ENCODE peak calls at places on chromosomes 4 and X, in six cellular contexts. One of them, this sample, is unnamed. For H3K9me3, the result is how much of the 10 kb centered on the place peaks cover.

GRCh38 chrX:265502-265901 is 15.7 kb upstream of the PLCXD1 start:
- DNase-seq in CD4-positive, alpha-beta memory T cell: no peak
- DNase-seq in HCT116: no peak
- DNase-seq in GM23248: no peak
- DNase-seq in mesenchymal stem cell: no peak
- DNase-seq in aorta: no peak
- DNase-seq in this sample: no peak

GRCh38 chr4:18422685-18423084 is 401.1 kb upstream of the LCORL start:
- DNase-seq in HCT116: no peak
- DNase-seq in aorta: no peak
- DNase-seq in mesenchymal stem cell: no peak
- DNase-seq in GM23248: no peak
- DNase-seq in CD4-positive, alpha-beta memory T cell: no peak
- DNase-seq in this sample: no peak

GRCh38 chrX:49155243-49155899 is 7.2 kb upstream of the MAGIX start:
- DNase-seq in CD4-positive, alpha-beta memory T cell: peak
- DNase-seq in aorta: peak
- DNase-seq in GM23248: peak
- DNase-seq in mesenchymal stem cell: peak
- DNase-seq in HCT116: peak
- DNase-seq in this sample: peak

GRCh38 chrX:113369056-113369455 is 528.4 kb upstream of the AMOT start:
- DNase-seq in CD4-positive, alpha-beta memory T cell: no peak
- DNase-seq in HCT116: no peak
- DNase-seq in GM23248: no peak
- DNase-seq in aorta: no peak
- DNase-seq in mesenchymal stem cell: no peak
- DNase-seq in this sample: no peak

GRCh38 chr4:93828830-93829530 is 427 bp downstream of the ATOH1 start:
- DNase-seq in mesenchymal stem cell: no peak
- DNase-seq in CD4-positive, alpha-beta memory T cell: no peak
- DNase-seq in HCT116: no peak
- DNase-seq in aorta: no peak
- DNase-seq in GM23248: peak
- DNase-seq in this sample: peak

GRCh38 chrX:45240334-45240733 is 39.7 kb upstream of the DIPK2B start:
- DNase-seq in aorta: no peak
- DNase-seq in GM23248: no peak
- DNase-seq in mesenchymal stem cell: no peak
- DNase-seq in CD4-positive, alpha-beta memory T cell: no peak
- DNase-seq in HCT116: no peak
- DNase-seq in this sample: no peak

GRCh38 chr4:142383354-142383753 is 462.7 kb downstream of the INPP4B start:
- DNase-seq in aorta: no peak
- DNase-seq in mesenchymal stem cell: no peak
- DNase-seq in GM23248: no peak
- DNase-seq in CD4-positive, alpha-beta memory T cell: no peak
- DNase-seq in HCT116: no peak
- DNase-seq in this sample: no peak

GRCh38 chr4:3387943-3388348 is 53.8 kb upstream of the HGFAC start:
- DNase-seq in mesenchymal stem cell: peak
- DNase-seq in HCT116: no peak
- DNase-seq in GM23248: peak
- DNase-seq in CD4-positive, alpha-beta memory T cell: no peak
- DNase-seq in aorta: peak
- DNase-seq in this sample: peak

GRCh38 chrX:48090123-48090522 is 18.7 kb upstream of the ZNF630 start:
- DNase-seq in aorta: no peak
- DNase-seq in HCT116: no peak
- DNase-seq in mesenchymal stem cell: no peak
- DNase-seq in CD4-positive, alpha-beta memory T cell: no peak
- DNase-seq in GM23248: no peak
- DNase-seq in this sample: no peak

GRCh38 chr4:13171292-13172057 is 312.7 kb downstream of the RAB28 start:
- DNase-seq in CD4-positive, alpha-beta memory T cell: no peak
- DNase-seq in mesenchymal stem cell: no peak
- DNase-seq in HCT116: no peak
- DNase-seq in aorta: no peak
- DNase-seq in GM23248: no peak
- DNase-seq in this sample: no peak

GRCh38 chrX:17414839-17415238 is 39.8 kb downstream of the NHS start:
- DNase-seq in GM23248: no peak
- DNase-seq in HCT116: no peak
- DNase-seq in CD4-positive, alpha-beta memory T cell: no peak
- DNase-seq in aorta: peak
- DNase-seq in mesenchymal stem cell: no peak
- DNase-seq in this sample: no peak

GRCh38 chr4:88843067-88843723 is 145.6 kb upstream of the NAP1L5 start:
- DNase-seq in GM23248: peak
- DNase-seq in HCT116: no peak
- DNase-seq in CD4-positive, alpha-beta memory T cell: no peak
- DNase-seq in mesenchymal stem cell: no peak
- DNase-seq in aorta: no peak
- DNase-seq in this sample: no peak

GRCh38 chrX:153381684-153382532 is 19.2 kb downstream of the PNMA6E start:
- DNase-seq in CD4-positive, alpha-beta memory T cell: no peak
- DNase-seq in GM23248: peak
- DNase-seq in HCT116: no peak
- DNase-seq in mesenchymal stem cell: peak
- DNase-seq in aorta: no peak
- DNase-seq in this sample: peak

GRCh38 chr4:26648260-26648659 is 64.4 kb downstream of the TBC1D19 start:
- DNase-seq in HCT116: no peak
- DNase-seq in GM23248: no peak
- DNase-seq in mesenchymal stem cell: no peak
- DNase-seq in aorta: no peak
- DNase-seq in CD4-positive, alpha-beta memory T cell: no peak
- DNase-seq in this sample: no peak

GRCh38 chr4:3523146-3523627 is 9.0 kb downstream of the LRPAP1 start:
- DNase-seq in HCT116: no peak
- DNase-seq in aorta: peak
- DNase-seq in GM23248: no peak
- DNase-seq in mesenchymal stem cell: no peak
- DNase-seq in CD4-positive, alpha-beta memory T cell: no peak
- DNase-seq in this sample: no peak

GRCh38 chr4:161332696-161333095 is 831.1 kb downstream of the FSTL5 start:
- DNase-seq in HCT116: no peak
- DNase-seq in aorta: no peak
- DNase-seq in mesenchymal stem cell: no peak
- DNase-seq in CD4-positive, alpha-beta memory T cell: no peak
- DNase-seq in GM23248: no peak
- DNase-seq in this sample: no peak

GRCh38 chrX:147069926-147070325 is 255.4 kb upstream of the CXorf51A start:
- DNase-seq in aorta: no peak
- DNase-seq in CD4-positive, alpha-beta memory T cell: no peak
- DNase-seq in mesenchymal stem cell: peak
- DNase-seq in GM23248: no peak
- DNase-seq in HCT116: no peak
- DNase-seq in this sample: no peak

GRCh38 chrX:28586291-28586690 is 955 bp upstream of the IL1RAPL1 start:
- DNase-seq in GM23248: no peak
- DNase-seq in mesenchymal stem cell: peak
- DNase-seq in aorta: no peak
- DNase-seq in HCT116: no peak
- DNase-seq in CD4-positive, alpha-beta memory T cell: no peak
- DNase-seq in this sample: no peak

GRCh38 chrX:10016516-10017132 is 49.5 kb downstream of the CLDN34 start:
- DNase-seq in GM23248: peak
- DNase-seq in HCT116: no peak
- DNase-seq in CD4-positive, alpha-beta memory T cell: no peak
- DNase-seq in mesenchymal stem cell: no peak
- DNase-seq in aorta: no peak
- DNase-seq in this sample: no peak

GRCh38 chr4:33722254-33722653 is 2522.1 kb downstream of the ARAP2 start:
- DNase-seq in HCT116: no peak
- DNase-seq in aorta: no peak
- DNase-seq in mesenchymal stem cell: peak
- DNase-seq in CD4-positive, alpha-beta memory T cell: no peak
- DNase-seq in GM23248: peak
- DNase-seq in this sample: no peak

GRCh38 chr4:38266616-38267015 is 306.4 kb downstream of the PTTG2 start:
- DNase-seq in HCT116: peak
- DNase-seq in mesenchymal stem cell: peak
- DNase-seq in CD4-positive, alpha-beta memory T cell: no peak
- DNase-seq in GM23248: peak
- DNase-seq in aorta: no peak
- DNase-seq in this sample: peak

GRCh38 chr4:8791609-8792008 is 80.0 kb downstream of the HMX1 start:
- DNase-seq in HCT116: no peak
- DNase-seq in CD4-positive, alpha-beta memory T cell: no peak
- DNase-seq in aorta: no peak
- DNase-seq in mesenchymal stem cell: no peak
- DNase-seq in GM23248: no peak
- DNase-seq in this sample: no peak

GRCh38 chrX:18702362-18703195 is 4.9 kb upstream of the PPEF1 start:
- DNase-seq in mesenchymal stem cell: peak
- DNase-seq in HCT116: no peak
- DNase-seq in CD4-positive, alpha-beta memory T cell: no peak
- DNase-seq in GM23248: peak
- DNase-seq in aorta: no peak
- DNase-seq in this sample: peak

GRCh38 chr4:63618883-63619573 is 790.2 kb downstream of the TECRL start:
- DNase-seq in mesenchymal stem cell: no peak
- DNase-seq in HCT116: no peak
- DNase-seq in GM23248: no peak
- DNase-seq in CD4-positive, alpha-beta memory T cell: no peak
- DNase-seq in aorta: no peak
- DNase-seq in this sample: no peak

GRCh38 chr4:88062311-88062710 is 54.9 kb downstream of the PKD2 start:
- DNase-seq in CD4-positive, alpha-beta memory T cell: no peak
- DNase-seq in GM23248: no peak
- DNase-seq in mesenchymal stem cell: no peak
- DNase-seq in aorta: no peak
- DNase-seq in HCT116: no peak
- DNase-seq in this sample: no peak

GRCh38 chr4:150297861-150298474 is 219.7 kb downstream of the DCLK2 start:
- DNase-seq in CD4-positive, alpha-beta memory T cell: peak
- DNase-seq in GM23248: peak
- DNase-seq in HCT116: peak
- DNase-seq in mesenchymal stem cell: peak
- DNase-seq in aorta: no peak
- DNase-seq in this sample: no peak

DNA sequence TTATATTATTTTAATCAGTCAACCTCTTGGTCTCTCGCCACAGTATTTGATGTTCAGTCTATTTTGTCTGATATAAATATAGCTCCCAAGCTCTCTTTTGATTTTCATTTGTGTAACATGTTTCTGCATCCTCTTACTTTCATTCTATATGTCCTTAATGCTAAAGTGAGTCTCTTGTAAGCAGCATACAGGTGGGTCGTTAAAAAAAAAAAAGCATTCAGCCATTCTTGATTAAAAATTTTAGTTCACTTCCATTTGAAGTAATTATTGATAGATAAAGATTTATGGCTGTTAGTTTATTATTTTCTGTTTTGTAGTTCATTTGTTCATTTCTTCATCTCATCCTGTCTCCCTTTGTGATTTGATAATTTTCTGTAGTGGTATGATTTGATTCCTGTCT is 229.1 kb downstream of the GUCY2F start:
- DNase-seq in aorta: no peak
- DNase-seq in CD4-positive, alpha-beta memory T cell: no peak
- DNase-seq in HCT116: no peak
- DNase-seq in GM23248: no peak
- DNase-seq in mesenchymal stem cell: no peak
- DNase-seq in this sample: no peak
- H3K9me3 ChIP-seq in aorta: under half
- H3K9me3 ChIP-seq in CD4-positive, alpha-beta memory T cell: under half
- H3K9me3 ChIP-seq in HCT116: under half
- H3K9me3 ChIP-seq in GM23248: under half
- H3K9me3 ChIP-seq in mesenchymal stem cell: under half
- H3K9me3 ChIP-seq in this sample: under half

DNA sequence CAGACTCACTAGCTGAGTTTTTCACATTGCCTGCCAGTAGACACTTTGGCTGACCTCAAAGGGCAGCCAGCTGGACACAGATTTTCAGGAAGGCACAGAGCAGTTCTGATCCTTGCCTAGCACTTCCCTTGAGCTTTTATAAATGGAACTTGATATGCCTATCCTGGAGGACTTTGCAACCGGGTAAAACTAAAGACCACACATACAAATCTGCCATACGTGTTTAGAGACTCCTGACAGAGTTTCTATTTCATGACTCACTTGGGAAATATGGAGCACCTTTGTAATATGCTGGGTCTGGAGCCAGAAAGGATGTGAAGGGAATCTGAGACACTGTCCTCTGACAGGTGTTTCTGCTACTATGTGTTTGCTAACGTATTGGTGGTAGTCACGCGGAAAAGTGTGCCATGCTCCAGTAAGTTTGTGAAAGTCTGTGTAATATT is 56.7 kb upstream of the RASSF6 start:
- DNase-seq in CD4-positive, alpha-beta memory T cell: no peak
- DNase-seq in mesenchymal stem cell: peak
- DNase-seq in HCT116: no peak
- DNase-seq in GM23248: peak
- DNase-seq in aorta: no peak
- DNase-seq in this sample: peak
- H3K4me3 ChIP-seq in CD4-positive, alpha-beta memory T cell: no peak
- H3K4me3 ChIP-seq in mesenchymal stem cell: no peak
- H3K4me3 ChIP-seq in HCT116: no peak
- H3K4me3 ChIP-seq in GM23248: no peak
- H3K4me3 ChIP-seq in aorta: no peak
- H3K4me3 ChIP-seq in this sample: no peak

GRCh38 chr4:175986-176385 is 51.7 kb downstream of the ZNF718 start:
- DNase-seq in mesenchymal stem cell: no peak
- DNase-seq in GM23248: no peak
- DNase-seq in CD4-positive, alpha-beta memory T cell: no peak
- DNase-seq in HCT116: no peak
- DNase-seq in aorta: no peak
- DNase-seq in this sample: peak
- H3K9me3 ChIP-seq in mesenchymal stem cell: half or more
- H3K9me3 ChIP-seq in GM23248: under half
- H3K9me3 ChIP-seq in CD4-positive, alpha-beta memory T cell: half or more
- H3K9me3 ChIP-seq in HCT116: under half
- H3K9me3 ChIP-seq in aorta: under half
- H3K9me3 ChIP-seq in this sample: under half

GRCh38 chrX:77447339-77448149 is at the start of gene FGF16:
- DNase-seq in aorta: peak
- DNase-seq in mesenchymal stem cell: no peak
- DNase-seq in GM23248: no peak
- DNase-seq in CD4-positive, alpha-beta memory T cell: no peak
- DNase-seq in HCT116: no peak
- DNase-seq in this sample: no peak
- H3K4me3 ChIP-seq in aorta: peak
- H3K4me3 ChIP-seq in mesenchymal stem cell: peak
- H3K4me3 ChIP-seq in GM23248: peak
- H3K4me3 ChIP-seq in CD4-positive, alpha-beta memory T cell: no peak
- H3K4me3 ChIP-seq in HCT116: no peak
- H3K4me3 ChIP-seq in this sample: no peak

GRCh38 chr4:14528921-14529320 is 473.4 kb upstream of the CPEB2 start:
- DNase-seq in aorta: no peak
- DNase-seq in mesenchymal stem cell: no peak
- DNase-seq in GM23248: no peak
- DNase-seq in HCT116: no peak
- DNase-seq in CD4-positive, alpha-beta memory T cell: no peak
- DNase-seq in this sample: no peak

GRCh38 chr4:14524236-14524635 is 478.0 kb upstream of the CPEB2 start:
- DNase-seq in aorta: no peak
- DNase-seq in CD4-positive, alpha-beta memory T cell: no peak
- DNase-seq in mesenchymal stem cell: no peak
- DNase-seq in HCT116: no peak
- DNase-seq in GM23248: no peak
- DNase-seq in this sample: no peak

GRCh38 chr4:14532436-14532835 is 469.8 kb upstream of the CPEB2 start:
- DNase-seq in HCT116: no peak
- DNase-seq in GM23248: no peak
- DNase-seq in mesenchymal stem cell: no peak
- DNase-seq in CD4-positive, alpha-beta memory T cell: no peak
- DNase-seq in aorta: no peak
- DNase-seq in this sample: no peak

GRCh38 chr4:14529653-14530052 is 472.6 kb upstream of the CPEB2 start:
- DNase-seq in HCT116: no peak
- DNase-seq in aorta: no peak
- DNase-seq in mesenchymal stem cell: peak
- DNase-seq in GM23248: no peak
- DNase-seq in CD4-positive, alpha-beta memory T cell: no peak
- DNase-seq in this sample: no peak
- H3K9me3 ChIP-seq in HCT116: under half
- H3K9me3 ChIP-seq in aorta: under half
- H3K9me3 ChIP-seq in mesenchymal stem cell: under half
- H3K9me3 ChIP-seq in GM23248: under half
- H3K9me3 ChIP-seq in CD4-positive, alpha-beta memory T cell: under half
- H3K9me3 ChIP-seq in this sample: under half